ENCODE peak calls at places on chromosomes 1 and 21, in five cellular contexts. S, B, O, G and A are unnamed samples.
A peak's percentile ranks its signal among the peaks of the same experiment; 100 is the strongest.

GRCh38 chr1:27522148-27522859 is 32.3 kb upstream of the WASF2 start:
- DNase-seq in S (no peak), B (peak; percentile 62), O (no peak), G (no peak), A (no peak)

GRCh38 chr1:50080904-50081586 is 27.7 kb upstream of the ELAVL4 start:
- DNase-seq in S (peak; percentile 25), B (no peak), O (no peak), G (no peak), A (no peak)

GRCh38 chr1:215568287-215568692 is 1.2 kb downstream of the KCTD3 start:
- DNase-seq in S (peak; percentile 44), B (no peak), O (peak; percentile 85), G (peak; percentile 27), A (peak; percentile 64)

GRCh38 chr1:185155600-185156320 is 993 bp downstream of the TRMT1L start:
- DNase-seq in S (peak; percentile 48), B (no peak), O (peak; percentile 49), G (no peak), A (peak; percentile 50)

GRCh38 chr1:205849619-205850355 is at the start of gene PM20D1:
- DNase-seq in S (no peak), B (peak; percentile 90), O (peak; percentile 78), G (peak; percentile 20), A (peak; percentile 88)

GRCh38 chr1:40316595-40317393 is at the start of gene COL9A2:
- DNase-seq in S (peak; percentile 78), B (peak; percentile 88), O (no peak), G (no peak), A (no peak)

GRCh38 chr21:44549525-44550211 is 1.6 kb downstream of the KRTAP10-2 start:
- DNase-seq in S (no peak), B (peak; percentile 26), O (no peak), G (no peak), A (no peak)

GRCh38 chr21:40886006-40886405 is 39.0 kb upstream of the DSCAM start:
- DNase-seq in S (no peak), B (no peak), O (no peak), G (no peak), A (no peak)

GRCh38 chr1:59198565-59198964 is 98.3 kb upstream of the FGGY start:
- DNase-seq in S (no peak), B (no peak), O (peak; percentile 33), G (peak; percentile 65), A (no peak)

DNA sequence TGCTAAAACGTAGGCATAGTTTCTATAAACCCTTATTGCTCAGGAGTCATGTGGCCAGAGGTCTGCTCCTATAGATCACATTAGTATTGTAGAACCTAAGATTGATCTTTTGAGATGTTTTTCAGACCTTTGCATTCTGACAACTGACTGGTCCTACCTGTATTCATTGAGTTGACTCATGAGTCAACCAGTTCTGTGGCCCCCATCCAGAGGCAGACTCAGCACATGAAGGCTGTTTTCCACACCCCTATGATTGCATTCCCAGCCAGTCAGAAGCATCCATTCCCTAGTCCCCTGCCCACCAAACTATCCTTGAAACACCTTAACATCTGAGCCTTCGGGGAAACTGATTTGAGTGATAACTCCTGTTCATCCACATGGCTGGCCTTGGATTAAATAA is 451.7 kb downstream of the SIPA1L2 start:
- DNase-seq in S (no peak), B (no peak), O (no peak), G (no peak), A (no peak)
- H3K4me3 ChIP-seq in S (no peak overlapping the region), B (no peak overlapping the region), O (no peak overlapping the region), G (no peak overlapping the region), A (no peak overlapping the region)

GRCh38 chr1:46413596-46413985 is 19.5 kb downstream of the FAAH start:
- DNase-seq in S (peak; percentile 62), B (no peak), O (no peak), G (no peak), A (no peak)
- TF ChIP-seq CTCF in S (peak; percentile 50), B (no peak), O (peak; percentile 20), G (peak; percentile 38), A (peak; percentile 45)

GRCh38 chr21:37903396-37903795 is 12.9 kb downstream of the KCNJ6 start:
- DNase-seq in S (no peak), B (no peak), O (no peak), G (no peak), A (no peak)
- H3K4me3 ChIP-seq in S (no peak overlapping the region), B (no peak overlapping the region), O (no peak overlapping the region), G (no peak overlapping the region), A (no peak overlapping the region)

DNA sequence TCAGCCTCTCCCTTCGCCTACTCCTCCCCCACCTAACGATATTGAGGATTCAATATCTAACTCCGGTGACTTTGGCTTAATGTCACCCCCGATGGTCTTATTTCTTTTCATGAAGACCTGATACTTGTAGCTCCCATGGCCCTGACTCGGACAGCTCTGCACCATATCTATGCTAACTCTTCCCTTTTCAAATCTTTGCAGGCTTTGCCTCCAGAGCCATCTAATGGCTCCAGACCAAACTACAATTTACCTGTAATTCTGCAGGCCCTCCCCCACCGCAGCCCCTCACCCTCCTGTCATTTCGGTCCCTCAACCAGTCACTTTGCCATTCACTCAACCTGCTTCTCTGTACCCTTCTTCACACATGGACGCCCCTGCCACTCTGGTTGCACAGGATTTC is 7.9 kb upstream of the GSTM5 start:
- DNase-seq in S (peak; percentile 1), B (no peak), O (no peak), G (no peak), A (no peak)
- TF ChIP-seq CTCF in S (no peak), B (no peak), O (no peak), G (no peak), A (no peak)

GRCh38 chr1:168728452-168729404 is at the start of gene DPT:
- DNase-seq in S (no peak), B (no peak), O (peak; percentile 75), G (no peak), A (peak; percentile 91)
- H3K4me3 ChIP-seq in S (no peak within 1 kb of the TSS), B (no peak within 1 kb of the TSS), O (no peak within 1 kb of the TSS), G (no peak within 1 kb of the TSS), A (peak within 1 kb of the TSS; percentile 43)

GRCh38 chr1:153288634-153289275 is 24.0 kb downstream of the PGLYRP3 start:
- DNase-seq in S (peak; percentile 31), B (no peak), O (no peak), G (no peak), A (no peak)
- TF ChIP-seq CTCF in S (peak; percentile 60), B (peak; percentile 32), O (peak; percentile 12), G (no peak), A (peak; percentile 24)

GRCh38 chr1:47505267-47505666 is 67.4 kb downstream of the FOXD2 start:
- DNase-seq in S (no peak), B (no peak), O (no peak), G (no peak), A (no peak)

GRCh38 chr1:47506053-47506452 is 68.2 kb downstream of the FOXD2 start:
- DNase-seq in S (no peak), B (no peak), O (no peak), G (no peak), A (no peak)

GRCh38 chr1:47502746-47503370 is 65.0 kb downstream of the FOXD2 start:
- DNase-seq in S (no peak), B (no peak), O (no peak), G (no peak), A (no peak)

GRCh38 chr1:47498551-47498950 is 60.7 kb downstream of the FOXD2 start:
- DNase-seq in S (no peak), B (no peak), O (no peak), G (no peak), A (no peak)

DNA sequence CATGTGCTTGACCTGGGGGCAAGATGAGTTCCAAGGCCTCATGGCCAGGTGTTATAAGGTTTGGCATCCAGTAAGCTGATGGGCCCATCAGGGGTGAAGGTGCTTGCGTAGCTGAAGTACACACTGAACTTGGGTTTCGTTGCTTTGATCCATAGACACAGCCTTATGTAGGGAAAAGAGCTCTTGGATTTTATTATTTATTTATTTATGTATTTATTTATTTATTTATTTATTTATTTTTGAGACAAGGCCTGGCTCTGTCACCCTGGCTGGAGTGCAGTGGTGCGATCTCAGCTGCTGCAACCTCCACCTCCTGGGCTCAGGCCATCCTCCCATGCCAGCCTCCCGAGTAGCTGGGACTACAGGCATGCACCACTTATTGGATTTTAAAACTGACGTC is 63.2 kb downstream of the FOXD2 start:
- DNase-seq in S (no peak), B (no peak), O (no peak), G (no peak), A (no peak)
- H3K4me3 ChIP-seq in S (no peak overlapping the region), B (no peak overlapping the region), O (no peak overlapping the region), G (no peak overlapping the region), A (no peak overlapping the region)